ENCODE peak calls at places on chromosomes 16 and 17, in five cellular contexts. N is A549, O is K562, D is endothelial cell of umbilical vein, K is H1. S is an unnamed sample.

GRCh38 chr17:30278032-30278431 is 13.7 kb downstream of the BLMH start:
- DNase-seq in D (peak; percentile 85), N (peak; percentile 65), K (no peak), O (no peak), S (no peak)

GRCh38 chr17:43665387-43666101 is 3.8 kb upstream of the MEOX1 start:
- DNase-seq in N (no peak), O (no peak), K (no peak), D (no peak), S (no peak)

GRCh38 chr16:1194665-1195392 is 30.2 kb downstream of the TPSG1 start:
- DNase-seq in D (no peak), N (no peak), O (peak; percentile 75), K (no peak), S (peak; percentile 71)

GRCh38 chr16:28543072-28543471 is 4.3 kb upstream of the NUPR1 start:
- DNase-seq in N (no peak), O (no peak), D (no peak), K (no peak), S (no peak)

GRCh38 chr17:47967607-47968252 is 3.2 kb upstream of the CDK5RAP3 start:
- DNase-seq in K (no peak), N (peak; percentile 80), D (no peak), O (no peak), S (no peak)

GRCh38 chr16:17211797-17212196 is 259.0 kb downstream of the XYLT1 start:
- DNase-seq in N (peak; percentile 8), O (peak; percentile 25), D (no peak), K (no peak), S (peak; percentile 65)

GRCh38 chr17:60901222-60901621 is 223.6 kb downstream of the BCAS3 start:
- DNase-seq in D (no peak), N (no peak), K (no peak), O (no peak), S (no peak)

GRCh38 chr16:3004781-3005284 is 7.9 kb upstream of the CLDN9 start:
- DNase-seq in O (peak; percentile 63), D (no peak), K (no peak), N (no peak), S (peak; percentile 64)

GRCh38 chr17:65121368-65121767 is 15.8 kb upstream of the RGS9 start:
- DNase-seq in N (no peak), O (no peak), K (no peak), D (no peak), S (no peak)

GRCh38 chr16:51898872-51899271 is 648.1 kb downstream of the TOX3 start:
- DNase-seq in D (no peak), K (no peak), O (no peak), N (no peak), S (no peak)

GRCh38 chr16:58507963-58508670 is 7.2 kb upstream of the SETD6 start:
- DNase-seq in N (no peak), K (no peak), O (no peak), D (no peak), S (no peak)

GRCh38 chr16:89586853-89587252 is 11.3 kb downstream of the CPNE7 start:
- DNase-seq in K (no peak), D (no peak), O (peak; percentile 85), N (no peak), S (no peak)

GRCh38 chr17:28540231-28540630 is 12.2 kb downstream of the UNC119 start:
- DNase-seq in O (no peak), D (no peak), N (no peak), K (no peak), S (no peak)

GRCh38 chr17:17414316-17414937 is 62.4 kb upstream of the MED9 start:
- DNase-seq in O (no peak), D (no peak), K (no peak), N (no peak), S (no peak)

GRCh38 chr17:41563607-41564006 is 8.3 kb downstream of the KRT9 start:
- DNase-seq in K (no peak), N (no peak), D (no peak), O (no peak), S (no peak)

GRCh38 chr16:49681449-49681848 is 174.5 kb downstream of the ZNF423 start:
- DNase-seq in N (no peak), K (no peak), D (no peak), O (no peak), S (no peak)

GRCh38 chr17:4086041-4086483 is 56.8 kb downstream of the ZZEF1 start:
- DNase-seq in D (no peak), N (no peak), O (no peak), K (no peak), S (no peak)

GRCh38 chr16:82987767-82988166 is 361.0 kb downstream of the CDH13 start:
- DNase-seq in N (no peak), K (no peak), D (no peak), O (no peak), S (no peak)

GRCh38 chr16:6645758-6646423 is 686.8 kb upstream of the RBFOX1 start:
- DNase-seq in K (no peak), D (no peak), N (no peak), O (no peak), S (no peak)

GRCh38 chr16:4915226-4915761 is 21.7 kb downstream of the PPL start:
- DNase-seq in N (no peak), K (no peak), D (no peak), O (no peak), S (no peak)

GRCh38 chr17:43584666-43585102 is 38.5 kb upstream of the ETV4 start:
- DNase-seq in K (no peak), N (no peak), D (peak; percentile 41), O (no peak), S (no peak)

GRCh38 chr17:43779145-43780125 is 658 bp upstream of the DUSP3 start:
- DNase-seq in N (peak; percentile 66), D (peak; percentile 71), O (no peak), K (no peak), S (peak; percentile 49)

GRCh38 chr17:12085076-12085949 is 64.6 kb downstream of the MAP2K4 start:
- DNase-seq in K (no peak), O (no peak), N (peak; percentile 8), D (no peak), S (no peak)

GRCh38 chr17:59046192-59046591 is 60.5 kb downstream of the TRIM37 start:
- DNase-seq in D (peak; percentile 59), K (no peak), N (no peak), O (no peak), S (no peak)

GRCh38 chr17:37373530-37374159 is 2.1 kb upstream of the C17orf78 start:
- DNase-seq in O (peak; percentile 66), N (peak; percentile 91), D (peak; percentile 90), K (peak; percentile 66), S (peak; percentile 74)

GRCh38 chr17:77392376-77393273 is 251.9 kb downstream of the SEC14L1 start:
- DNase-seq in D (no peak), K (peak; percentile 33), N (peak; percentile 89), O (peak; percentile 66), S (peak; percentile 68)

GRCh38 chr17:80924111-80924806 is 67.4 kb upstream of the CHMP6 start:
- DNase-seq in K (no peak), D (no peak), N (no peak), O (no peak), S (no peak)

GRCh38 chr17:79855331-79856124 is 16.3 kb upstream of the CBX4 start:
- DNase-seq in D (no peak), O (no peak), K (no peak), N (no peak), S (no peak)

GRCh38 chr16:14501331-14502255 is 128.5 kb downstream of the PARN start:
- DNase-seq in D (peak; percentile 85), K (peak; percentile 51), O (peak; percentile 71), N (peak; percentile 95), S (peak; percentile 63)

DNA sequence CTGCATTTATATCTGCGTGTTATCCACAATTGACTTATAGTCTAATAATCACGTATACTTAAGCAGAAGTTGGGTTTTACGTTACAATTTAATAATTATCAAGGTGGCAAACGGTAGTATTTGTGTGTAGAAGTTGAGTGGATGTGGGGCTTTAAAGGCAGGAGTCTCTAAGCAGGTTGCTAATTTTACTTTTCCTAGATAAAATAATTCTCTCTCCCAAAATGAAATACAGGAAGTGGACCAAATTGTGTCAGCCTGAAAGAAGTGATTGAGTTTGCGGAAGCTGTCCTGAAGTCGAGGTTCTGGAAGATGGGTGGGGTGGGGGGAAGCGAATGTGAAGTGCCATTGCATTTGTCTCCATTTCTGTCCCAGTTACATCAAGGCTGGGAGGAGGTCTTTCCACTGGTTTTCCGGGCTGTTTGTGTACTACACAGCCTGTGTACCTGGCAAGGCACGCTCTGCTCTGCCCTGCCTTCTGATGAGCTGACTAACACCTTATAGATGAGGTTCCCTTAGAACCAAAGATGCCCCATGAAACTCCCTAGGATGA is 385.1 kb downstream of the WWOX start:
- DNase-seq in K (no peak), O (no peak), D (no peak), N (no peak), S (no peak)
- TF ChIP-seq JUN in K (no peak), O (no peak), D (no peak), N (no peak), S (no peak)

DNA sequence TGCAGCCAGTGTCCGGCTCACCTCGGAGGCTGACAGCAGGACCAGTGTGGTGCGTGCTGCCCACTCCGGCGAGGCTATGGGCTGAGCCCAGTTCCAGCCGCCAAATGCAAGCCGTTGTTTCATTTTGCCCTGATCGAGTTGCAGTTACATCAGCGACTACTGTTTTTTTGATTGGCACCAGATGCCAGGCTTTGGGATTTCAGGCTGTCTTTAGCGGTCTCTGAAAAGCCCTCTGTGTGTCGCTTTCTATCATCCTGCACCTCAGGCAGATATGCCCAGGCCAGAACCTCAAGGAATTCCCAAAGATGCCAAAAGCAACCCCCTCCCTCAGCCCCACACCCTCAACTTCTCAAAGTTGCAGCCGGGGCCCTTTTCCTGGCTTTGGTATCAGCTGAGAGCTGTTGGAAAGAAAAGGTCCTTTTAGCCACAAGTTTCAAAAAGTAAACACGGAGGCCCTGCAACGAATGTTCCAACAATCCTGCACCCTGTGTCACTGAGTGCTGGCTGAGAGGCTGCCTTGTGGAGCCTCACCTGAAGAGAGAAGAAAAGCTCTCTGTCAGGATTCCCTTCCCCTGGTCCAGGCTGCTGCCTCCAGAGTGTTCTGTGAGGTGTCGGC is 58.9 kb downstream of the WWP2 start:
- DNase-seq in D (no peak), K (no peak), O (no peak), N (no peak), S (no peak)
- TF ChIP-seq JUN in D (no peak), K (no peak), O (no peak), N (no peak), S (no peak)

DNA sequence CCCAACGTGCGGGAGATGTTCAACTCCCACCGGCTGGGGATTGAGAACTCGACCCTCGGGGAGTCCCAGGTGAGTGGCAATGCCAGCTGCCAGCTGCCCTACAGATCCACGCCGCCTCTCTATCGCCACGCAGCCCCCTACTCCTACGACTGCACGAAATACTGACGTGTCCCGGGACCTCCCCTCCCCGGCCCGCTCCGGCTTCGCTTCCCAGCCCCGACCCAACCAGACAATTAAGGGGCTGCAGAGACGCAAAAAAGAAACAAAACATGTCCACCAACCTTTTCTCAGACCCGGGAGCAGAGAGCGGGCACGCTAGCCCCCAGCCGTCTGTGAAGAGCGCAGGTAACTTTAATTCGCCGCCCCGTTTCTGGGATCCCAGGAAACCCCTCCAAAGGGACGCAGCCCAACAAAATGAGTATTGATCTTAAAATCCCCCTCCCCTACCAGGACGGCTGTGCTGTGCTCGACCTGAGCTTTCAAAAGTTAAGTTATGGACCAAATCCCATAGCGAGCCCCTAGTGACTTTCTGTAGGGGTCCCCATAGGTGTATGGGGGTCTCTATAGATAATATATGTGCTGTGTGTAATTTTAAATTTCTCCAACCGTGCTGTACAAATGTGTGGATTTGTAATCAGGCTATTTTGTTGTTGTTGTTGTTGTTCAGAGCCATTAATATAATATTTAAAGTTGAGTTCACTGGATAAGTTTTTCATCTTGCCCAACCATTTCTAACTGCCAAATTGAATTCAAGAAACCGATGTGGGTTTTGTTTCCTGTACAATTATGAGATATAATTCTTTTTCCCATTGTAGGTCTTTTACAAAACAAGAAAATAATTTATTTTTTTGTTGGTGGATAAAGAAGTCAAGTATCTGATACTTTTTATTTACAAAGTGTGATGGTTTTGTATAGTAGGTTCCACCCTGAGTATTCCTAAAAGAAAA is 2.3 kb downstream of the FOXC2 start:
- DNase-seq in N (no peak), K (no peak), O (no peak), D (peak; percentile 27), S (no peak)
- TF ChIP-seq JUN in N (no peak), K (no peak), O (no peak), D (no peak), S (no peak)

GRCh38 chr16:88402551-88402950 is 19.8 kb downstream of the ZNF469 start:
- DNase-seq in D (no peak), K (no peak), O (no peak), N (no peak), S (no peak)
- TF ChIP-seq JUN in D (no peak), K (no peak), O (no peak), N (no peak), S (no peak)